ENCODE peak calls at places on chromosomes 6 and 20, in six cellular contexts. One of them, this sample, is unnamed.

GRCh38 chr20:568097-568864 is 24.7 kb upstream of the CSNK2A1 start:
- DNase-seq in IMR-90: no peak
- DNase-seq in trophoblast cell: no peak
- DNase-seq in mesendoderm: no peak
- DNase-seq in H1: no peak
- DNase-seq in H9: no peak
- DNase-seq in this sample: no peak

GRCh38 chr20:36159833-36160232 is 5.3 kb downstream of the EPB41L1 start:
- DNase-seq in IMR-90: no peak
- DNase-seq in trophoblast cell: no peak
- DNase-seq in mesendoderm: no peak
- DNase-seq in H1: no peak
- DNase-seq in H9: no peak
- DNase-seq in this sample: no peak

GRCh38 chr20:23867152-23867776 is 12.3 kb downstream of the CST5 start:
- DNase-seq in IMR-90: no peak
- DNase-seq in trophoblast cell: no peak
- DNase-seq in mesendoderm: no peak
- DNase-seq in H1: peak; percentile 53
- DNase-seq in H9: peak; percentile 61
- DNase-seq in this sample: no peak

GRCh38 chr20:20368414-20369352 is 779 bp downstream of the INSM1 start:
- DNase-seq in IMR-90: no peak
- DNase-seq in trophoblast cell: no peak
- DNase-seq in mesendoderm: no peak
- DNase-seq in H1: peak; percentile 72
- DNase-seq in H9: peak; percentile 36
- DNase-seq in this sample: no peak

GRCh38 chr6:36779227-36779626 is 60.0 kb downstream of the CPNE5 start:
- DNase-seq in IMR-90: no peak
- DNase-seq in trophoblast cell: no peak
- DNase-seq in mesendoderm: no peak
- DNase-seq in H1: no peak
- DNase-seq in H9: no peak
- DNase-seq in this sample: no peak

GRCh38 chr20:60095456-60095855 is 137.2 kb downstream of the CDH26 start:
- DNase-seq in IMR-90: no peak
- DNase-seq in trophoblast cell: no peak
- DNase-seq in mesendoderm: no peak
- DNase-seq in H1: no peak
- DNase-seq in H9: no peak
- DNase-seq in this sample: no peak

GRCh38 chr6:62652692-62653328 is 366.8 kb upstream of the KHDRBS2 start:
- DNase-seq in IMR-90: peak; percentile 12
- DNase-seq in trophoblast cell: no peak
- DNase-seq in mesendoderm: peak; percentile 50
- DNase-seq in H1: no peak
- DNase-seq in H9: no peak
- DNase-seq in this sample: peak; percentile 3

GRCh38 chr6:75235271-75235670 is 8.3 kb downstream of the COX7A2 start:
- DNase-seq in IMR-90: no peak
- DNase-seq in trophoblast cell: no peak
- DNase-seq in mesendoderm: no peak
- DNase-seq in H1: no peak
- DNase-seq in H9: no peak
- DNase-seq in this sample: no peak

GRCh38 chr20:1624811-1625690 is 5.2 kb upstream of the SIRPB1 start:
- DNase-seq in IMR-90: peak; percentile 0
- DNase-seq in trophoblast cell: peak; percentile 0
- DNase-seq in mesendoderm: no peak
- DNase-seq in H1: no peak
- DNase-seq in H9: no peak
- DNase-seq in this sample: no peak

GRCh38 chr6:151391471-151392428 is at the start of gene ZBTB2:
- DNase-seq in IMR-90: peak; percentile 89
- DNase-seq in trophoblast cell: peak; percentile 80
- DNase-seq in mesendoderm: peak; percentile 95
- DNase-seq in H1: peak; percentile 71
- DNase-seq in H9: peak; percentile 80
- DNase-seq in this sample: peak; percentile 92

GRCh38 chr20:2164966-2165365 is 63.3 kb downstream of the STK35 start:
- DNase-seq in IMR-90: no peak
- DNase-seq in trophoblast cell: no peak
- DNase-seq in mesendoderm: no peak
- DNase-seq in H1: no peak
- DNase-seq in H9: peak; percentile 23
- DNase-seq in this sample: no peak

GRCh38 chr20:7974785-7975435 is 34.7 kb upstream of the HAO1 start:
- DNase-seq in IMR-90: no peak
- DNase-seq in trophoblast cell: no peak
- DNase-seq in mesendoderm: no peak
- DNase-seq in H1: no peak
- DNase-seq in H9: no peak
- DNase-seq in this sample: no peak

GRCh38 chr6:44034931-44035345 is 92.3 kb downstream of the MRPL14 start:
- DNase-seq in IMR-90: no peak
- DNase-seq in trophoblast cell: peak; percentile 63
- DNase-seq in mesendoderm: no peak
- DNase-seq in H1: no peak
- DNase-seq in H9: no peak
- DNase-seq in this sample: no peak

GRCh38 chr20:48209102-48209501 is 423.8 kb upstream of the SULF2 start:
- DNase-seq in IMR-90: no peak
- DNase-seq in trophoblast cell: no peak
- DNase-seq in mesendoderm: no peak
- DNase-seq in H1: no peak
- DNase-seq in H9: no peak
- DNase-seq in this sample: no peak

GRCh38 chr20:53738039-53738944 is 144.7 kb upstream of the ZNF217 start:
- DNase-seq in IMR-90: peak; percentile 90
- DNase-seq in trophoblast cell: peak; percentile 91
- DNase-seq in mesendoderm: peak; percentile 93
- DNase-seq in H1: no peak
- DNase-seq in H9: peak; percentile 78
- DNase-seq in this sample: peak; percentile 99

GRCh38 chr6:13012977-13013680 is 296.6 kb downstream of the PHACTR1 start:
- DNase-seq in IMR-90: no peak
- DNase-seq in trophoblast cell: no peak
- DNase-seq in mesendoderm: peak; percentile 72
- DNase-seq in H1: peak; percentile 82
- DNase-seq in H9: peak; percentile 94
- DNase-seq in this sample: peak; percentile 12

GRCh38 chr6:115663681-115664080 is 397.0 kb downstream of the FRK start:
- DNase-seq in IMR-90: no peak
- DNase-seq in trophoblast cell: no peak
- DNase-seq in mesendoderm: no peak
- DNase-seq in H1: no peak
- DNase-seq in H9: no peak
- DNase-seq in this sample: no peak
- H2BK120ac ChIP-seq in IMR-90: no peak overlapping the region
- H2BK120ac ChIP-seq in trophoblast cell: no peak overlapping the region
- H2BK120ac ChIP-seq in mesendoderm: no peak overlapping the region
- H2BK120ac ChIP-seq in H1: no peak overlapping the region
- H2BK120ac ChIP-seq in H9: no peak overlapping the region
- H2BK120ac ChIP-seq in this sample: no peak overlapping the region

DNA sequence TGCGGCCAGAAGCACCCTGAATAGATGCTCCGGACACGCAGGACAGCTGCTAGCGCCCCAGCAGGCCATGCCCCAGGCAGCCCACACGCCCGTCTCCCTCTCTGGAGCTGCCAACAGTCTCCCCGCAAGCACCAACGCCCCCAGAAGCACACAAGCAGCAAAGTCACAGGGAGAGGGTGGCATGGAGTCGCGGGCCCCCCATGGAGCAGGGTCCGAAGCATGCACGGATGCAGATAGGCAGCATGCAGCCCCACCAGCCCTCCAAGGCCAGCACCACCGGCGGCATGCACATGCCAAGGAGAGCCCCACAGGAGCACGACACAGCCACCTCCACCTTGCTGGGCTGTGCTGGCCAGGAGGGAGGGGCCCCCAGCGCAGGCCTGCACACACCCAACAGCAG is 53.8 kb downstream of the KCNQ2 start:
- DNase-seq in IMR-90: no peak
- DNase-seq in trophoblast cell: no peak
- DNase-seq in mesendoderm: no peak
- DNase-seq in H1: no peak
- DNase-seq in H9: no peak
- DNase-seq in this sample: no peak
- H2BK120ac ChIP-seq in IMR-90: no peak overlapping the region
- H2BK120ac ChIP-seq in trophoblast cell: no peak overlapping the region
- H2BK120ac ChIP-seq in mesendoderm: no peak overlapping the region
- H2BK120ac ChIP-seq in H1: no peak overlapping the region
- H2BK120ac ChIP-seq in H9: no peak overlapping the region
- H2BK120ac ChIP-seq in this sample: no peak overlapping the region

GRCh38 chr6:137490506-137490905 is 3.7 kb downstream of the OLIG3 start:
- DNase-seq in IMR-90: no peak
- DNase-seq in trophoblast cell: no peak
- DNase-seq in mesendoderm: peak; percentile 14
- DNase-seq in H1: no peak
- DNase-seq in H9: no peak
- DNase-seq in this sample: no peak

GRCh38 chr6:137488736-137489409 is 5.3 kb downstream of the OLIG3 start:
- DNase-seq in IMR-90: no peak
- DNase-seq in trophoblast cell: no peak
- DNase-seq in mesendoderm: peak; percentile 68
- DNase-seq in H1: peak; percentile 84
- DNase-seq in H9: peak; percentile 73
- DNase-seq in this sample: no peak

GRCh38 chr6:137490961-137491360 is 3.2 kb downstream of the OLIG3 start:
- DNase-seq in IMR-90: no peak
- DNase-seq in trophoblast cell: no peak
- DNase-seq in mesendoderm: no peak
- DNase-seq in H1: peak; percentile 56
- DNase-seq in H9: peak; percentile 51
- DNase-seq in this sample: no peak

GRCh38 chr6:137487947-137488735 is 6.1 kb downstream of the OLIG3 start:
- DNase-seq in IMR-90: no peak
- DNase-seq in trophoblast cell: no peak
- DNase-seq in mesendoderm: peak; percentile 44
- DNase-seq in H1: peak; percentile 73
- DNase-seq in H9: no peak
- DNase-seq in this sample: no peak

DNA sequence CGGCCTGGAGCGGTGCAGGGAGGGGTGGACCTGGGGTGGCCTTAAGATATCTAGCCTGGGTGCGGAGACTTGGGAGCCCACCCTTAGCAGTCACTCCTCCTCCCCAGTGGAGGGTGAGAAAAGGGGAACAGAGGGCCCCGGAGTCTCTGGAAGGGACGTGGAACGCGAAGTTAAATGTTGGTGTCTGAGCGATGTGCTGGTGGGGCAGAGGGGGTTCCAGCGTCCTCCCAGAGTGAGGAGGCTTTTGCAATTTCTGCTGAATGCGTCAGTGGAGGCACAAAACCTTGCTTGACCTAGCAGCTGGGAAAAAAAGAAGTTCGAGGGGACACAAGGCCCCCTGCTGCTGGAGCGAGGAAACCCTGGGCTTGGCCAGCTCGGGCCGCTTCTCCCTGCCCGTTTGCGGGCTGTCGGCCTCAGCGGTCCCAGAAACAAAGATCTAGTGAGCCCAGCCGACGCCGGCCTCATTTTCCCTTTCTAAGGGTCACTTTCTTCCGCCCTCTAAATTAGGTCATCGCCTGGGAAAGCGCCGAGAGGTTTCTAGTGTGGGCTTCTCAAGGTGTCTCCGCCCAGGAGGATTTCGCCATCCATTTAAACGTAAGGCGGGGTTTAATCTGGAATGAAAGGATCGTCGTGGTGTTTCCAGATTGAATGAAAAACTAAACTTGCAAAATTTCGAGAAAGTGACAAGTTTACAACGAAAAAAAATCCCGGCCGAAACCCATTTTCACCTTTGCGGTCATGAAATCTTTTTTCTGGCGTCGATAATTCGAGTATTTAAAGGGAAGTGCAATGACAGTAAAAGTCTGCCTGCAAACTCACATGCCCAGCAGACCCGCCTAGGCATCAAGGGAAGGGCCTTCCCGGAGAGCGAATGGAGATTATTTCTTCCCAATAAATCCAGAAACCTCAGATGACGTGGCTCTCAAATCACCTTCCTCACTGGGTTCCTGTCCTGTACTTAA is 4.5 kb downstream of the OLIG3 start:
- DNase-seq in IMR-90: no peak
- DNase-seq in trophoblast cell: no peak
- DNase-seq in mesendoderm: peak; percentile 70
- DNase-seq in H1: peak; percentile 71
- DNase-seq in H9: peak; percentile 47
- DNase-seq in this sample: no peak
- H2BK120ac ChIP-seq in IMR-90: no peak overlapping the region
- H2BK120ac ChIP-seq in trophoblast cell: no peak overlapping the region
- H2BK120ac ChIP-seq in mesendoderm: no peak overlapping the region
- H2BK120ac ChIP-seq in H1: no peak overlapping the region
- H2BK120ac ChIP-seq in H9: no peak overlapping the region
- H2BK120ac ChIP-seq in this sample: no peak overlapping the region

GRCh38 chr6:35320031-35320410 is 22.3 kb upstream of the PPARD start:
- DNase-seq in IMR-90: no peak
- DNase-seq in trophoblast cell: no peak
- DNase-seq in mesendoderm: no peak
- DNase-seq in H1: no peak
- DNase-seq in H9: no peak
- DNase-seq in this sample: no peak

GRCh38 chr6:35318200-35318844 is 20.7 kb downstream of the DEF6 start:
- DNase-seq in IMR-90: peak; percentile 72
- DNase-seq in trophoblast cell: peak; percentile 88
- DNase-seq in mesendoderm: peak; percentile 96
- DNase-seq in H1: peak; percentile 100
- DNase-seq in H9: peak; percentile 96
- DNase-seq in this sample: peak; percentile 79

GRCh38 chr6:35319346-35320030 is 21.9 kb downstream of the DEF6 start:
- DNase-seq in IMR-90: no peak
- DNase-seq in trophoblast cell: no peak
- DNase-seq in mesendoderm: no peak
- DNase-seq in H1: peak; percentile 44
- DNase-seq in H9: peak; percentile 30
- DNase-seq in this sample: no peak

GRCh38 chr6:35318845-35319220 is 21.2 kb downstream of the DEF6 start:
- DNase-seq in IMR-90: no peak
- DNase-seq in trophoblast cell: no peak
- DNase-seq in mesendoderm: no peak
- DNase-seq in H1: no peak
- DNase-seq in H9: no peak
- DNase-seq in this sample: no peak

DNA sequence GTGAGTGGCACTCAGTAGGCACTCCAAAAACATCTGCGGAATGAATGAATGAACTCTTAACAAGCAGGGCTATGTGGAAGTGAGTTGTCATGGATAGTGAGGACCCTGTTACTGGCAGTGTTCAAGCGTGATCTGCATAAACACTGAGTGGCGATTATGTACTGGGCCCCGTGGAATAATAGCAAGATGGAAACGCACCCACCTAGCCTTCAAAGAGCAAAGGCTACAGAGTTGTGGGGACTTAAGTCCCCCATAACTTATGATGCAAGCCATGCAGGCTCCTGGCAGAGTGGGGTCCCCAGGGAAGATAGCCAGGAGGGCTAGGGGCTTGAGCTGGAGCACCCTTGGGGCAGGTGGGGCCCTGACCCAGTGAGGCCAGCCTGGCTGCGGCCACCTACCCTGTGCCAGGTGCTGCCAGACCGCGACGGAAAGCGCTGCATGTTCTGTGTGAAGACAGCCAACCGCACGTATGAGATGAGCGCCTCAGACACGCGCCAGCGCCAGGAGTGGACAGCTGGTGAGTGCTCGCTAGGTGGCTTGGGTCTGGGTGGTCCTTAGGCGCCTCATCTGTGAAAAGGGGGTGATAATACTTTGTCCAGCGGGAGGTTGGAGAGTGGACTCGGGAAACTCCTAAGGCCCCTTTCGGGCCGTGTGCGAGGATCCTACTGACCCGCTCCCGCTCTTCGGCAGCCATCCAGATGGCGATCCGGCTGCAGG is 20.0 kb downstream of the DEF6 start:
- DNase-seq in IMR-90: no peak
- DNase-seq in trophoblast cell: peak; percentile 32
- DNase-seq in mesendoderm: no peak
- DNase-seq in H1: no peak
- DNase-seq in H9: peak; percentile 45
- DNase-seq in this sample: no peak
- H2BK120ac ChIP-seq in IMR-90: no peak overlapping the region
- H2BK120ac ChIP-seq in trophoblast cell: no peak overlapping the region
- H2BK120ac ChIP-seq in mesendoderm: no peak overlapping the region
- H2BK120ac ChIP-seq in H1: no peak overlapping the region
- H2BK120ac ChIP-seq in H9: no peak overlapping the region
- H2BK120ac ChIP-seq in this sample: no peak overlapping the region

This sample was measured in mesenchymal stem cell.